ENCODE peak calls at places on chromosomes 13 and 19, in six cellular contexts. One of them, this sample, is unnamed.

GRCh38 chr13:45339867-45340266 is 1.1 kb downstream of the TPT1 start:
- DNase-seq in mesenchymal stem cell: no peak
- DNase-seq in IMR-90: no peak
- DNase-seq in H1: no peak
- DNase-seq in H9: no peak
- DNase-seq in trophoblast cell: no peak
- DNase-seq in this sample: no peak

GRCh38 chr13:26460652-26461051 is 96.8 kb upstream of the WASF3 start:
- DNase-seq in mesenchymal stem cell: peak
- DNase-seq in IMR-90: peak
- DNase-seq in H1: no peak
- DNase-seq in H9: no peak
- DNase-seq in trophoblast cell: no peak
- DNase-seq in this sample: no peak

GRCh38 chr13:27137759-27138158 is 33.9 kb downstream of the USP12 start:
- DNase-seq in mesenchymal stem cell: no peak
- DNase-seq in IMR-90: no peak
- DNase-seq in H1: no peak
- DNase-seq in H9: no peak
- DNase-seq in trophoblast cell: no peak
- DNase-seq in this sample: no peak

GRCh38 chr13:36344886-36345437 is 1.2 kb downstream of the SPART start:
- DNase-seq in mesenchymal stem cell: no peak
- DNase-seq in IMR-90: no peak
- DNase-seq in H1: no peak
- DNase-seq in H9: no peak
- DNase-seq in trophoblast cell: no peak
- DNase-seq in this sample: no peak

GRCh38 chr13:30619731-30620130 is 2.0 kb downstream of the USPL1 start:
- DNase-seq in mesenchymal stem cell: peak
- DNase-seq in IMR-90: no peak
- DNase-seq in H1: no peak
- DNase-seq in H9: no peak
- DNase-seq in trophoblast cell: no peak
- DNase-seq in this sample: no peak

GRCh38 chr19:52922841-52923781 is at the start of gene ZNF888:
- DNase-seq in mesenchymal stem cell: peak
- DNase-seq in IMR-90: peak
- DNase-seq in H1: peak
- DNase-seq in H9: peak
- DNase-seq in trophoblast cell: peak
- DNase-seq in this sample: peak

GRCh38 chr13:106139407-106139806 is 396.1 kb downstream of the EFNB2 start:
- DNase-seq in mesenchymal stem cell: peak
- DNase-seq in IMR-90: peak
- DNase-seq in H1: no peak
- DNase-seq in H9: no peak
- DNase-seq in trophoblast cell: peak
- DNase-seq in this sample: no peak

GRCh38 chr13:22081430-22081829 is 410.6 kb downstream of the FGF9 start:
- DNase-seq in mesenchymal stem cell: no peak
- DNase-seq in IMR-90: no peak
- DNase-seq in H1: no peak
- DNase-seq in H9: no peak
- DNase-seq in trophoblast cell: no peak
- DNase-seq in this sample: no peak

GRCh38 chr19:13839193-13839937 is 37.6 kb upstream of the NANOS3 start:
- DNase-seq in mesenchymal stem cell: peak
- DNase-seq in IMR-90: peak
- DNase-seq in H1: peak
- DNase-seq in H9: peak
- DNase-seq in trophoblast cell: peak
- DNase-seq in this sample: no peak

GRCh38 chr19:19257137-19257536 is 16.0 kb downstream of the TM6SF2 start:
- DNase-seq in mesenchymal stem cell: no peak
- DNase-seq in IMR-90: no peak
- DNase-seq in H1: no peak
- DNase-seq in H9: no peak
- DNase-seq in trophoblast cell: no peak
- DNase-seq in this sample: no peak

GRCh38 chr19:40589723-40590429 is 11.3 kb upstream of the LTBP4 start:
- DNase-seq in mesenchymal stem cell: no peak
- DNase-seq in IMR-90: no peak
- DNase-seq in H1: no peak
- DNase-seq in H9: no peak
- DNase-seq in trophoblast cell: no peak
- DNase-seq in this sample: no peak

GRCh38 chr13:106581268-106581667 is 13.3 kb upstream of the ARGLU1 start:
- DNase-seq in mesenchymal stem cell: no peak
- DNase-seq in IMR-90: no peak
- DNase-seq in H1: no peak
- DNase-seq in H9: no peak
- DNase-seq in trophoblast cell: no peak
- DNase-seq in this sample: no peak

GRCh38 chr19:10408511-10409291 is 5.4 kb upstream of the CDC37 start:
- DNase-seq in mesenchymal stem cell: no peak
- DNase-seq in IMR-90: no peak
- DNase-seq in H1: no peak
- DNase-seq in H9: no peak
- DNase-seq in trophoblast cell: no peak
- DNase-seq in this sample: no peak

GRCh38 chr19:1271528-1272422 is 2.6 kb downstream of the CIRBP start:
- DNase-seq in mesenchymal stem cell: no peak
- DNase-seq in IMR-90: no peak
- DNase-seq in H1: no peak
- DNase-seq in H9: no peak
- DNase-seq in trophoblast cell: no peak
- DNase-seq in this sample: no peak
- H3K14ac ChIP-seq in mesenchymal stem cell: no peak
- H3K14ac ChIP-seq in IMR-90: no peak
- H3K14ac ChIP-seq in H1: no peak
- H3K14ac ChIP-seq in H9: no peak
- H3K14ac ChIP-seq in trophoblast cell: no peak
- H3K14ac ChIP-seq in this sample: peak

GRCh38 chr19:11479470-11480080 is 1.3 kb downstream of the ELAVL3 start:
- DNase-seq in mesenchymal stem cell: no peak
- DNase-seq in IMR-90: no peak
- DNase-seq in H1: peak
- DNase-seq in H9: peak
- DNase-seq in trophoblast cell: no peak
- DNase-seq in this sample: peak
- H3K14ac ChIP-seq in mesenchymal stem cell: no peak
- H3K14ac ChIP-seq in IMR-90: no peak
- H3K14ac ChIP-seq in H1: no peak
- H3K14ac ChIP-seq in H9: peak
- H3K14ac ChIP-seq in trophoblast cell: no peak
- H3K14ac ChIP-seq in this sample: no peak

GRCh38 chr19:15107056-15108010 is at the start of gene SYDE1:
- DNase-seq in mesenchymal stem cell: peak
- DNase-seq in IMR-90: peak
- DNase-seq in H1: peak
- DNase-seq in H9: peak
- DNase-seq in trophoblast cell: peak
- DNase-seq in this sample: peak

GRCh38 chr19:15109768-15110417 is 2.7 kb downstream of the SYDE1 start:
- DNase-seq in mesenchymal stem cell: no peak
- DNase-seq in IMR-90: no peak
- DNase-seq in H1: no peak
- DNase-seq in H9: no peak
- DNase-seq in trophoblast cell: peak
- DNase-seq in this sample: no peak

GRCh38 chr19:15110418-15110815 is 3.2 kb downstream of the SYDE1 start:
- DNase-seq in mesenchymal stem cell: no peak
- DNase-seq in IMR-90: no peak
- DNase-seq in H1: no peak
- DNase-seq in H9: no peak
- DNase-seq in trophoblast cell: no peak
- DNase-seq in this sample: no peak

GRCh38 chr19:15108145-15108844 is 1.1 kb downstream of the SYDE1 start:
- DNase-seq in mesenchymal stem cell: peak
- DNase-seq in IMR-90: no peak
- DNase-seq in H1: no peak
- DNase-seq in H9: no peak
- DNase-seq in trophoblast cell: peak
- DNase-seq in this sample: no peak

GRCh38 chr19:15108845-15109767 is 1.9 kb downstream of the SYDE1 start:
- DNase-seq in mesenchymal stem cell: no peak
- DNase-seq in IMR-90: no peak
- DNase-seq in H1: no peak
- DNase-seq in H9: no peak
- DNase-seq in trophoblast cell: no peak
- DNase-seq in this sample: no peak
- H3K14ac ChIP-seq in mesenchymal stem cell: no peak
- H3K14ac ChIP-seq in IMR-90: no peak
- H3K14ac ChIP-seq in H1: no peak
- H3K14ac ChIP-seq in H9: no peak
- H3K14ac ChIP-seq in trophoblast cell: peak
- H3K14ac ChIP-seq in this sample: peak

GRCh38 chr13:49476529-49476928 is 19.2 kb upstream of the PHF11 start:
- DNase-seq in mesenchymal stem cell: no peak
- DNase-seq in IMR-90: no peak
- DNase-seq in H1: no peak
- DNase-seq in H9: no peak
- DNase-seq in trophoblast cell: no peak
- DNase-seq in this sample: no peak
- H3K14ac ChIP-seq in mesenchymal stem cell: no peak
- H3K14ac ChIP-seq in IMR-90: no peak
- H3K14ac ChIP-seq in H1: no peak
- H3K14ac ChIP-seq in H9: no peak
- H3K14ac ChIP-seq in trophoblast cell: no peak
- H3K14ac ChIP-seq in this sample: no peak

GRCh38 chr19:42764836-42765235 is 642 bp downstream of the PSG8 start:
- DNase-seq in mesenchymal stem cell: no peak
- DNase-seq in IMR-90: no peak
- DNase-seq in H1: no peak
- DNase-seq in H9: no peak
- DNase-seq in trophoblast cell: no peak
- DNase-seq in this sample: no peak
- H3K14ac ChIP-seq in mesenchymal stem cell: no peak
- H3K14ac ChIP-seq in IMR-90: peak
- H3K14ac ChIP-seq in H1: no peak
- H3K14ac ChIP-seq in H9: no peak
- H3K14ac ChIP-seq in trophoblast cell: no peak
- H3K14ac ChIP-seq in this sample: no peak

GRCh38 chr13:46909037-46909436 is 12.2 kb upstream of the HTR2A start:
- DNase-seq in mesenchymal stem cell: no peak
- DNase-seq in IMR-90: no peak
- DNase-seq in H1: no peak
- DNase-seq in H9: no peak
- DNase-seq in trophoblast cell: no peak
- DNase-seq in this sample: no peak
- H3K14ac ChIP-seq in mesenchymal stem cell: no peak
- H3K14ac ChIP-seq in IMR-90: no peak
- H3K14ac ChIP-seq in H1: no peak
- H3K14ac ChIP-seq in H9: no peak
- H3K14ac ChIP-seq in trophoblast cell: no peak
- H3K14ac ChIP-seq in this sample: no peak

GRCh38 chr13:111203742-111204386 is 88.8 kb downstream of the ARHGEF7 start:
- DNase-seq in mesenchymal stem cell: no peak
- DNase-seq in IMR-90: no peak
- DNase-seq in H1: no peak
- DNase-seq in H9: no peak
- DNase-seq in trophoblast cell: no peak
- DNase-seq in this sample: no peak
- H3K14ac ChIP-seq in mesenchymal stem cell: no peak
- H3K14ac ChIP-seq in IMR-90: peak
- H3K14ac ChIP-seq in H1: no peak
- H3K14ac ChIP-seq in H9: no peak
- H3K14ac ChIP-seq in trophoblast cell: no peak
- H3K14ac ChIP-seq in this sample: no peak

DNA sequence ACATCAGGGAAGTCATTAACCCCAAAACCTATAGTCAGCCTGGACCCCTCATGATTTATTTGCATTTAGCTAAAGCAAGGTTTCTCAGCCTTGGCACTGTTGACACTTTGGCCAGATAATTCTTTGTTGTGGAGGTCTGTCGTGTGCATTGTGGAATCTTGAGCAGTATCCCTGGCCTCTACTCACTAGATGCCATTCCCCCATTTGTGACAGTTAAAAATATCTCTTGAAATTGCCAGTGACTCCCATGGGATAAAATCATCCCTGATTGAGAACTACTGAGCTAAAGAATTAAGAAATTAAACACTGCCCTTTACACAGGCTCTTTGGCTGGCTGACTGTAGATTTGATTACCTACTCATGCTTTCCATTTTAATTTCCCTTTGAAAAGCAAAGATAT is 102.7 kb downstream of the LMO7 start:
- DNase-seq in mesenchymal stem cell: no peak
- DNase-seq in IMR-90: no peak
- DNase-seq in H1: no peak
- DNase-seq in H9: no peak
- DNase-seq in trophoblast cell: no peak
- DNase-seq in this sample: no peak
- H3K14ac ChIP-seq in mesenchymal stem cell: no peak
- H3K14ac ChIP-seq in IMR-90: peak
- H3K14ac ChIP-seq in H1: no peak
- H3K14ac ChIP-seq in H9: no peak
- H3K14ac ChIP-seq in trophoblast cell: no peak
- H3K14ac ChIP-seq in this sample: no peak

This sample was measured in neuronal stem cell.